ENCODE peak calls at places on chromosomes 7 and 10, in four cellular contexts. B, U, Y and A are unnamed samples.

GRCh38 chr10:74156919-74157289 is 5.9 kb downstream of the ADK start:
- DNase-seq in B (peak), U (no peak), Y (no peak), A (no peak)

GRCh38 chr10:12628964-12629766 is 279.8 kb downstream of the CAMK1D start:
- DNase-seq in B (peak), U (no peak), Y (peak), A (no peak)

GRCh38 chr7:39589323-39590111 is 23.3 kb downstream of the YAE1 start:
- DNase-seq in B (peak), U (peak), Y (peak), A (peak)

GRCh38 chr7:95686109-95686508 is 86.2 kb upstream of the DYNC1I1 start:
- DNase-seq in B (peak), U (peak), Y (peak), A (no peak)

GRCh38 chr7:132351858-132352539 is 224.3 kb downstream of the PLXNA4 start:
- DNase-seq in B (peak), U (no peak), Y (no peak), A (no peak)

GRCh38 chr7:70886547-70886946 is 245.4 kb upstream of the GALNT17 start:
- DNase-seq in B (no peak), U (no peak), Y (no peak), A (no peak)

GRCh38 chr10:59240581-59241183 is 64.2 kb downstream of the PHYHIPL start:
- DNase-seq in B (peak), U (peak), Y (no peak), A (peak)

GRCh38 chr10:18164093-18164492 is 23.9 kb downstream of the CACNB2 start:
- DNase-seq in B (peak), U (no peak), Y (no peak), A (no peak)

GRCh38 chr10:106401161-106401560 is 763.3 kb downstream of the SORCS1 start:
- DNase-seq in B (no peak), U (peak), Y (no peak), A (no peak)

GRCh38 chr10:11756766-11757315 is 14.7 kb downstream of the ECHDC3 start:
- DNase-seq in B (no peak), U (no peak), Y (no peak), A (no peak)

GRCh38 chr7:99314504-99314903 is 11.2 kb upstream of the ARPC1A start:
- DNase-seq in B (no peak), U (peak), Y (no peak), A (no peak)

GRCh38 chr7:2560175-2560695 is 1.5 kb downstream of the IQCE start:
- DNase-seq in B (no peak), U (no peak), Y (no peak), A (no peak)
- H3K4me3 ChIP-seq in B (peak), U (peak), Y (peak), A (peak)

GRCh38 chr7:116583653-116584052 is 58.8 kb downstream of the CAV1 start:
- DNase-seq in B (no peak), U (no peak), Y (no peak), A (no peak)
- H3K4me3 ChIP-seq in B (no peak), U (no peak), Y (no peak), A (no peak)

DNA sequence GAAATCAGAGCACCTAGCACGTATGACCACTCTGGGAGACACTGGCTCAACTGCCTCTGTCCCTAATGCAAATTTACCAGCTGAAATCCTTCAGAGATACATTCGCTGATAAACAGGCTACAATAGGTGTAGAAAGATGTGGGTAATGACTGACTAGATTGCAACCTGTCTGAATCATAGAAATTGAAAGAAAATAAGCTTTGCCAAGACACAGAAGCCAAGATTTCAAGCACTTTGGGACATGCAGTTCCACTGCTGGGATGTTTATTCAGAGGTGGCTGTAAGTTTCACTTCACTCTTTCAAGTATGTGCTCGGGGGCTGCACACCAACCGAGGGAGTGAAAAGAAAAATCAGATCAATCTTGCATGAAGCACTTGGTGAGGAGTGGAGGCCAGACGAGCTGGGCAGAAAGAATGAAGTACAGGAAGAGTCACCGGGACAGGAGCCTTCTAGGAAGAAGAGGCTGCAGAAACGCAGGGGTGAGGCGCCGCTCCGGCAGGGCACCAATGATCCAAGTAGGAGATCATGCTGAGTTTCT is 276.7 kb downstream of the PARD3 start:
- DNase-seq in B (peak), U (peak), Y (no peak), A (no peak)
- H3K4me3 ChIP-seq in B (no peak), U (no peak), Y (no peak), A (no peak)

DNA sequence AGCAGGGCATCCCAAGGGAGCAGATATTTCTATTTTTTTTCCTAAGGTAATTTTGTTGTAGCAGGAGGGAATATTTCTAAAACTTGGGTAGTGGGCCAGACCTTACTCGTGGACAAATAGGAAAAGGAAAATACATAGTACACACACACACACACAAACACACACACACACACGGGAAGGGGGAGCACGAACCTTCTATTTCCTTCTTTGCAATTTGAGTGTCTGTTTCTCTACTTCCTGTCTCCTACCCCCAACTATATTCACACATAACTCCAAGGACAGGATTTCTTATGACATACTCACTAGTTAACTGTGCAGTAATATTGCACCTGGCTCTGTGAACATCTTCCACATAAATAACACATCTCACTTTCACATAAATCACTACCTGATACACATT is 4.4 kb downstream of the LDB1 start:
- DNase-seq in B (no peak), U (no peak), Y (no peak), A (no peak)
- H3K4me3 ChIP-seq in B (no peak), U (no peak), Y (no peak), A (peak)